ENCODE peak calls at places on chromosomes 3 and 15, in eight cellular contexts. P is cardiac muscle cell, S is PC-9, E is cardiac fibroblast, X is AG09319, I is upper lobe of right lung, Q is left ventricle myocardium inferior, K is body of pancreas. T is an unnamed sample.

GRCh38 chr3:10813425-10813824 is 2.6 kb upstream of the SLC6A11 start:
- DNase-seq in Q (no peak), S (no peak), E (no peak), K (no peak), P (no peak), I (no peak), X (no peak), T (no peak)

GRCh38 chr3:120441776-120442175 is 9.0 kb downstream of the FSTL1 start:
- DNase-seq in S (no peak), P (no peak), K (no peak), X (no peak), Q (no peak), E (no peak), I (no peak), T (no peak)

GRCh38 chr3:195613468-195614069 is 29.8 kb upstream of the APOD start:
- DNase-seq in I (no peak), Q (no peak), P (no peak), S (peak), X (peak), K (no peak), E (no peak), T (no peak)

GRCh38 chr3:172281884-172282283 is 166.4 kb downstream of the GHSR start:
- DNase-seq in I (no peak), E (no peak), P (no peak), X (no peak), K (no peak), Q (no peak), S (no peak), T (no peak)

GRCh38 chr3:187286467-187287059 is 5.0 kb downstream of the MASP1 start:
- DNase-seq in K (no peak), X (peak), S (no peak), P (peak), Q (no peak), I (no peak), E (peak), T (no peak)

GRCh38 chr3:110430146-110430545 is 641.5 kb upstream of the NECTIN3 start:
- DNase-seq in P (no peak), I (no peak), E (peak), K (no peak), X (no peak), Q (no peak), S (no peak), T (no peak)

GRCh38 chr15:52417501-52417900 is 111.2 kb downstream of the MYO5A start:
- DNase-seq in I (no peak), X (no peak), K (no peak), Q (no peak), P (peak), S (no peak), E (peak), T (no peak)

GRCh38 chr3:141378556-141378955 is 10.3 kb downstream of the ZBTB38 start:
- DNase-seq in E (no peak), I (no peak), S (no peak), X (no peak), K (no peak), P (no peak), Q (no peak), T (no peak)

GRCh38 chr3:15292765-15293522 is 39.4 kb downstream of the SH3BP5 start:
- DNase-seq in X (no peak), S (peak), P (peak), K (peak), Q (no peak), E (peak), I (peak), T (no peak)

GRCh38 chr15:82298520-82298919 is 35.9 kb downstream of the SAXO2 start:
- DNase-seq in K (no peak), P (peak), E (no peak), X (no peak), Q (no peak), S (no peak), I (peak), T (no peak)

GRCh38 chr15:78880828-78881227 is 8.1 kb downstream of the MORF4L1 start:
- DNase-seq in I (no peak), S (no peak), K (no peak), Q (no peak), E (peak), P (peak), X (no peak), T (no peak)

GRCh38 chr3:8663177-8664061 is 18.8 kb upstream of the SSUH2 start:
- DNase-seq in Q (peak), P (peak), K (peak), X (peak), I (no peak), S (peak), E (peak), T (peak)

GRCh38 chr15:44882499-44882968 is 74.0 kb upstream of the TERB2 start:
- DNase-seq in X (no peak), I (no peak), S (no peak), P (no peak), Q (no peak), E (no peak), K (no peak), T (peak)

GRCh38 chr3:50536471-50537180 is 30.9 kb downstream of the C3orf18 start:
- DNase-seq in Q (no peak), S (no peak), X (no peak), I (no peak), K (no peak), P (no peak), E (no peak), T (no peak)

GRCh38 chr3:59424268-59425010 is 374.6 kb upstream of the CFAP20DC start:
- DNase-seq in S (no peak), X (peak), Q (no peak), I (no peak), K (no peak), P (peak), E (peak), T (no peak)

GRCh38 chr3:195129644-195130492 is 141.1 kb downstream of the XXYLT1 start:
- DNase-seq in S (no peak), Q (no peak), K (no peak), I (no peak), X (no peak), P (no peak), E (peak), T (peak)

GRCh38 chr15:63509056-63509696 is 4.8 kb downstream of the USP3 start:
- DNase-seq in K (no peak), I (no peak), E (no peak), P (no peak), S (no peak), Q (no peak), X (no peak), T (no peak)

GRCh38 chr3:157109267-157110141 is 50.4 kb downstream of the CCNL1 start:
- DNase-seq in Q (peak), I (no peak), K (no peak), S (no peak), X (no peak), P (peak), E (peak), T (no peak)

GRCh38 chr3:135503429-135504083 is 462.0 kb upstream of the PPP2R3A start:
- DNase-seq in P (peak), S (no peak), X (peak), E (peak), I (peak), K (peak), Q (peak), T (peak)

DNA sequence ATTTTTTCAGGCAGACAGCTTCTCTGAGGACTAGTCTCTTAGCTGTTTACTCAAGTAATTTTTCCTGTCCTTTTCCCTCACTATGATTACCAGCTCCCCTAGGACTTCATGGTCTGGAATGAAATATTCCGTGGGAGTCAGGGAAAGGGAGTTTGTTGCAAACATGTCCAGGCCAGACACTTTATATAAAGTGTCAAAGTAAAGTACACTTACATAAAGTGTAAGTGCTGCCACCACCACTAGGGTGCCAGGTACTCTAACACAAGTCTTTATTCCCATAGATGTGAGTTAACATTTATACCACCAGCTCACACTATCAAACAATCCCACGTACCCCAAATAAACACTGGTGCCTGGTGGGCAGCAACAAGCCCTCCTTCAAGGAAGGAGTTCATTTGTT is 179.8 kb downstream of the SNRPN start:
- DNase-seq in I (no peak), X (no peak), P (peak), S (no peak), Q (no peak), K (no peak), E (peak), T (no peak)
- TF ChIP-seq CTCF in I (no peak), X (no peak), P (peak), S (no peak), Q (peak), K (no peak), E (peak), T (no peak)

DNA sequence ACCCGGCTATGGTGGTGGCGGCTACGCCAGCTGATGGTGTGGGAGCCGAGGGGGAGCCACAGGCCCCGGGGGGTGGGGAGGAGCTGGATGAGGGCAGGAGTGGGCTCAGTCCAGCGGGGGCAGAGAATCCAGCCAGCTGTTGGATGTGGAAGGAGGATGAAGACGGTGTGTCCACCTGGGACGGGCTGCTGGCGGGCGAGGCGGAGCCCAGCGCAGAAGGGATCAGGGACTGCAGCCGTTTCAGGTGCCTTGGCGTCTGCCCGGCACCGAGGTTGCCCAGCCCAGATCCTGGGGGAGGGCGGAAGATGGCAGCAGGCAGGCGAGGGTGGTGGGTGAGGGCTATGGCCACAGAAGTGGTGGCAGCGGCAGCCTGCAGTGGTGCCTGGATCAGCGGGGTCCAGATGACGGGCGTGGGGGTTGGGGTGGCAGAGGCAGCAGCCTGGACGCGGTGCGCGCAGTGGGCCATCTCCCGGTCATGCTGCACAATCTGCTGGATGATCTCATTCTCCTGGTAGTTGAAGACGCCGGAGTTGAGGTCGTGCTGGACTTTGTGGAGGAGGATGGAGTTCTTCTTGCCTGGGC is 45.3 kb downstream of the HCN4 start:
- DNase-seq in Q (no peak), P (no peak), S (no peak), K (no peak), X (no peak), E (no peak), I (no peak), T (no peak)
- TF ChIP-seq CTCF in Q (no peak), P (no peak), S (no peak), K (no peak), X (no peak), E (no peak), I (no peak), T (no peak)

GRCh38 chr15:100318880-100319279 is 22.9 kb downstream of the ADAMTS17 start:
- DNase-seq in S (no peak), K (no peak), I (no peak), P (no peak), Q (no peak), X (no peak), E (no peak), T (no peak)
- TF ChIP-seq CTCF in S (no peak), K (no peak), I (no peak), P (no peak), Q (no peak), X (no peak), E (no peak), T (no peak)

DNA sequence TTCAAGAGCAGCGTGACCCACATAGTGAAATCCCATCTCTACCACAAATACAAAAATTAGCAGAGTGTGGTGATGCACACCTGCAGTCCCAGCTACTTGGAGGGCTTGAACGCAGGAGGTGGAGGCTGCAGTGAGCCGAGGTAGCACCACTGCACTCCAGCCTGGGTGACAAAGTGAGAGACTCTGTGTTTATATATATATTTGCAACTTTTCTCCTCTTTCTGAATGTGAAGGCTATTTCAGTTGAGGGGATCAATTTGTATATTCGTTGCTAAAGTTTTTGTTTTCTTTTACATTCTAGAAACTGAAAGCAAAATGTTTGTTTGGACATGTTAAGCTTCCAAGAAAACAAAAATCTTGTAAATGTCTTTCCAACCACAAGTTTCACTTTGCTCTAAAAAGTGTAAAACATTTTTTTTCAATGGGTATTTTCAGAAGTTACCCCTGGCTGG is 29.8 kb upstream of the FAM98B start:
- DNase-seq in Q (no peak), K (no peak), I (no peak), S (no peak), E (no peak), P (no peak), X (no peak), T (no peak)
- TF ChIP-seq CTCF in Q (no peak), K (no peak), I (no peak), S (no peak), E (no peak), P (no peak), X (no peak), T (no peak)

GRCh38 chr15:49620174-49620573 is 444 bp downstream of the FAM227B start:
- DNase-seq in S (peak), P (peak), K (peak), Q (no peak), I (no peak), X (no peak), E (peak), T (no peak)
- TF ChIP-seq CTCF in S (no peak), P (no peak), K (peak), Q (peak), I (peak), X (no peak), E (peak), T (no peak)